ENCODE peak calls at places on chromosomes 4 and X, in four cellular contexts. F is GM03348, V is NCI-H524, E is MCF 10A. O is an unnamed sample.

GRCh38 chr4:6529021-6529420 is 46.0 kb upstream of the MAN2B2 start:
- DNase-seq in F (no peak), V (peak), E (no peak), O (no peak)

GRCh38 chrX:37378399-37378798 is 29.2 kb downstream of the PRRG1 start:
- DNase-seq in F (no peak), V (no peak), E (no peak), O (no peak)

GRCh38 chr4:63302792-63303191 is 1106.5 kb downstream of the TECRL start:
- DNase-seq in F (no peak), V (no peak), E (no peak), O (no peak)

GRCh38 chrX:952816-953215 is 259.6 kb downstream of the CRLF2 start:
- DNase-seq in F (no peak), V (no peak), E (no peak), O (no peak)

GRCh38 chr4:41364871-41365270 is 108.1 kb downstream of the UCHL1 start:
- DNase-seq in F (peak), V (no peak), E (no peak), O (no peak)

GRCh38 chrX:48833531-48834138 is 1.8 kb downstream of the PCSK1N start:
- DNase-seq in F (no peak), V (no peak), E (no peak), O (no peak)

GRCh38 chr4:110799171-110799570 is 176.3 kb upstream of the PITX2 start:
- DNase-seq in F (peak), V (no peak), E (no peak), O (no peak)

GRCh38 chrX:64152857-64153256 is 52.7 kb downstream of the AMER1 start:
- DNase-seq in F (no peak), V (no peak), E (no peak), O (no peak)

GRCh38 chr4:117447925-117448324 is 362.5 kb upstream of the TRAM1L1 start:
- DNase-seq in F (no peak), V (no peak), E (no peak), O (no peak)

GRCh38 chr4:81919238-81919637 is 447.5 kb upstream of the RASGEF1B start:
- DNase-seq in F (peak), V (peak), E (peak), O (no peak)

GRCh38 chr4:102687373-102687981 is 73.3 kb downstream of the MANBA start:
- DNase-seq in F (peak), V (no peak), E (peak), O (no peak)

GRCh38 chr4:7999695-8000094 is 60.0 kb upstream of the AFAP1 start:
- DNase-seq in F (no peak), V (no peak), E (no peak), O (no peak)

GRCh38 chr4:680565-680930 is 6.2 kb downstream of the MYL5 start:
- DNase-seq in F (no peak), V (no peak), E (no peak), O (no peak)

GRCh38 chrX:3129256-3129655 is 88.0 kb downstream of the ARSF start:
- DNase-seq in F (no peak), V (no peak), E (peak), O (peak)

GRCh38 chr4:77052352-77052751 is 23.4 kb downstream of the CCNI start:
- DNase-seq in F (peak), V (no peak), E (peak), O (no peak)

GRCh38 chr4:118865091-118865708 is 23.5 kb upstream of the SYNPO2 start:
- DNase-seq in F (peak), V (no peak), E (peak), O (peak)

GRCh38 chr4:43316813-43317212 is 424.3 kb downstream of the GRXCR1 start:
- DNase-seq in F (no peak), V (no peak), E (peak), O (no peak)

O was measured in HFF-Myc.